ENCODE peak calls at places on chromosomes 3 and 15, in nine cellular contexts. I is GM10248, M is foreskin fibroblast, B is foreskin keratinocyte, Y is testis, S is right lobe of liver, C is HCT116, X is RWPE1, F is PC-3. Q is an unnamed sample.

GRCh38 chr15:80419546-80419945 is 15.4 kb downstream of the ARNT2 start:
- DNase-seq in Y (no peak), X (no peak), B (no peak), F (peak), C (no peak), S (no peak), M (no peak), I (no peak), Q (no peak)

GRCh38 chr15:33007295-33007855 is 187.1 kb downstream of the FMN1 start:
- DNase-seq in M (peak), I (no peak), X (peak), F (peak), C (peak), S (no peak), B (no peak), Y (no peak), Q (peak)

GRCh38 chr15:72006382-72006781 is 111.6 kb downstream of the MYO9A start:
- DNase-seq in Y (no peak), I (no peak), X (no peak), M (no peak), C (no peak), S (no peak), B (no peak), F (no peak), Q (no peak)

GRCh38 chr15:56719774-56720555 is 13.3 kb downstream of the ZNF280D start:
- DNase-seq in Y (no peak), M (peak), X (no peak), S (no peak), F (no peak), B (no peak), I (no peak), C (no peak), Q (no peak)

GRCh38 chr15:30903497-30904187 is at the start of gene FAN1:
- DNase-seq in F (peak), X (peak), C (peak), Y (peak), M (peak), B (peak), S (peak), I (peak), Q (peak)

GRCh38 chr3:101849714-101850326 is 506 bp downstream of the NFKBIZ start:
- DNase-seq in X (no peak), C (no peak), I (no peak), F (peak), S (peak), B (no peak), M (peak), Y (peak), Q (peak)

GRCh38 chr3:189276481-189277190 is 104.9 kb downstream of the TPRG1 start:
- DNase-seq in F (peak), X (peak), B (peak), M (peak), I (no peak), Y (peak), C (no peak), S (no peak), Q (no peak)

GRCh38 chr3:127467386-127467785 is 123.1 kb downstream of the TPRA1 start:
- DNase-seq in B (no peak), S (no peak), X (no peak), Y (no peak), F (no peak), M (no peak), I (no peak), C (no peak), Q (peak)

GRCh38 chr3:143526016-143526540 is 322.2 kb downstream of the SLC9A9 start:
- DNase-seq in C (no peak), B (no peak), S (no peak), Y (no peak), F (no peak), X (no peak), I (no peak), M (peak), Q (no peak)

GRCh38 chr3:10357592-10358308 is 36.8 kb upstream of the SEC13 start:
- DNase-seq in S (no peak), Y (no peak), M (peak), I (no peak), B (no peak), F (peak), C (no peak), X (peak), Q (no peak)

GRCh38 chr3:21226086-21226485 is 524.9 kb downstream of the ZNF385D start:
- DNase-seq in C (no peak), X (no peak), B (no peak), M (no peak), F (no peak), S (no peak), I (no peak), Y (peak), Q (no peak)

GRCh38 chr3:14124223-14124614 is 451 bp downstream of the CHCHD4 start:
- DNase-seq in S (peak), M (peak), F (peak), Y (peak), C (no peak), I (peak), B (no peak), X (peak), Q (peak)

GRCh38 chr3:123312331-123313265 is 110.9 kb downstream of the SEC22A start:
- DNase-seq in M (no peak), X (no peak), F (no peak), Y (no peak), B (no peak), S (peak), C (no peak), I (no peak), Q (no peak)

GRCh38 chr3:138338816-138339215 is 9.2 kb upstream of the NME9 start:
- DNase-seq in X (no peak), I (no peak), M (peak), S (no peak), Y (peak), F (no peak), C (no peak), B (no peak), Q (no peak)

GRCh38 chr15:30043211-30043655 is 39.5 kb upstream of the GOLGA8J start:
- DNase-seq in M (peak), X (peak), F (peak), Y (no peak), S (no peak), B (no peak), I (no peak), C (no peak), Q (no peak)

GRCh38 chr15:94367726-94368535 is 136.6 kb downstream of the MCTP2 start:
- DNase-seq in X (no peak), M (no peak), Y (no peak), I (no peak), B (no peak), F (no peak), S (no peak), C (no peak), Q (no peak)

GRCh38 chr3:177431525-177432255 is 234.4 kb upstream of the TBL1XR1 start:
- DNase-seq in S (no peak), F (no peak), I (no peak), B (no peak), C (no peak), M (peak), X (no peak), Y (no peak), Q (no peak)

GRCh38 chr3:72335458-72336050 is 512.7 kb downstream of the SHQ1 start:
- DNase-seq in X (no peak), C (no peak), S (no peak), B (no peak), Y (no peak), F (no peak), I (no peak), M (peak), Q (no peak)

GRCh38 chr3:123791898-123792297 is 92.2 kb downstream of the MYLK start:
- DNase-seq in S (no peak), X (no peak), C (no peak), Y (no peak), F (no peak), M (peak), B (no peak), I (no peak), Q (no peak)

GRCh38 chr3:118772036-118773030 is 262.3 kb downstream of the IGSF11 start:
- DNase-seq in C (no peak), F (peak), M (no peak), Y (no peak), X (peak), S (no peak), B (no peak), I (peak), Q (peak)

GRCh38 chr3:76585794-76586392 is 454.0 kb upstream of the ROBO2 start:
- DNase-seq in M (peak), S (no peak), C (no peak), X (peak), I (peak), Y (no peak), F (peak), B (no peak), Q (no peak)

GRCh38 chr15:99307735-99308134 is 56.5 kb downstream of the LRRC28 start:
- DNase-seq in M (no peak), S (no peak), B (no peak), Y (no peak), F (no peak), I (no peak), X (no peak), C (no peak), Q (no peak)

GRCh38 chr15:26015516-26015915 is 152.4 kb upstream of the ATP10A start:
- DNase-seq in C (no peak), B (no peak), S (no peak), Y (no peak), F (no peak), I (no peak), X (no peak), M (no peak), Q (no peak)

GRCh38 chr3:162437480-162437879 is 940.9 kb downstream of the OTOL1 start:
- DNase-seq in C (no peak), B (no peak), Y (no peak), F (peak), S (no peak), M (no peak), I (no peak), X (no peak), Q (no peak)

GRCh38 chr3:23800731-23801130 is 5.0 kb upstream of the UBE2E1 start:
- DNase-seq in F (peak), Y (no peak), M (peak), I (no peak), B (no peak), C (peak), X (no peak), S (no peak), Q (no peak)

GRCh38 chr3:123883656-123884257 is 375 bp downstream of the MYLK start:
- DNase-seq in F (no peak), S (no peak), I (no peak), X (no peak), C (no peak), Y (no peak), B (no peak), M (peak), Q (peak)

GRCh38 chr15:20644026-20644425 is 102.4 kb upstream of the GOLGA6L6 start:
- DNase-seq in S (no peak), B (no peak), M (no peak), X (no peak), C (no peak), F (no peak), Y (no peak), I (no peak), Q (peak)

GRCh38 chr3:196055267-196055666 is 26.6 kb downstream of the TFRC start:
- DNase-seq in I (no peak), B (no peak), Y (no peak), S (no peak), C (no peak), M (no peak), X (no peak), F (no peak), Q (no peak)

GRCh38 chr15:57741089-57741488 is 34.6 kb downstream of the POLR2M start:
- DNase-seq in Y (no peak), S (no peak), F (no peak), B (no peak), X (no peak), I (no peak), M (no peak), C (no peak), Q (no peak)

GRCh38 chr15:80615361-80615736 is 79.8 kb upstream of the ABHD17C start:
- DNase-seq in C (no peak), S (no peak), M (no peak), X (no peak), B (no peak), F (no peak), I (no peak), Y (no peak), Q (no peak)

GRCh38 chr15:76012021-76012551 is at the start of gene NRG4:
- DNase-seq in F (peak), S (no peak), M (peak), B (peak), C (peak), I (peak), Y (no peak), X (peak), Q (no peak)

GRCh38 chr3:112459750-112460149 is 39.5 kb downstream of the BTLA start:
- DNase-seq in F (no peak), S (no peak), C (no peak), M (no peak), X (no peak), Y (no peak), I (no peak), B (no peak), Q (no peak)

GRCh38 chr15:101354891-101355623 is 60.0 kb upstream of the SNRPA1 start:
- DNase-seq in Y (no peak), C (no peak), F (no peak), S (no peak), B (no peak), M (no peak), X (no peak), I (no peak), Q (no peak)

GRCh38 chr15:93358171-93359036 is 269.4 kb upstream of the RGMA start:
- DNase-seq in S (no peak), F (no peak), M (no peak), I (no peak), B (no peak), Y (no peak), C (no peak), X (no peak), Q (no peak)

GRCh38 chr3:187325632-187326031 is 34.1 kb upstream of the MASP1 start:
- DNase-seq in I (no peak), F (no peak), B (no peak), S (no peak), M (no peak), X (no peak), Y (no peak), C (no peak), Q (no peak)

GRCh38 chr3:172056416-172056815 is 17.0 kb downstream of the FNDC3B start:
- DNase-seq in I (no peak), M (no peak), B (no peak), Y (no peak), F (no peak), X (no peak), C (no peak), S (no peak), Q (no peak)

DNA sequence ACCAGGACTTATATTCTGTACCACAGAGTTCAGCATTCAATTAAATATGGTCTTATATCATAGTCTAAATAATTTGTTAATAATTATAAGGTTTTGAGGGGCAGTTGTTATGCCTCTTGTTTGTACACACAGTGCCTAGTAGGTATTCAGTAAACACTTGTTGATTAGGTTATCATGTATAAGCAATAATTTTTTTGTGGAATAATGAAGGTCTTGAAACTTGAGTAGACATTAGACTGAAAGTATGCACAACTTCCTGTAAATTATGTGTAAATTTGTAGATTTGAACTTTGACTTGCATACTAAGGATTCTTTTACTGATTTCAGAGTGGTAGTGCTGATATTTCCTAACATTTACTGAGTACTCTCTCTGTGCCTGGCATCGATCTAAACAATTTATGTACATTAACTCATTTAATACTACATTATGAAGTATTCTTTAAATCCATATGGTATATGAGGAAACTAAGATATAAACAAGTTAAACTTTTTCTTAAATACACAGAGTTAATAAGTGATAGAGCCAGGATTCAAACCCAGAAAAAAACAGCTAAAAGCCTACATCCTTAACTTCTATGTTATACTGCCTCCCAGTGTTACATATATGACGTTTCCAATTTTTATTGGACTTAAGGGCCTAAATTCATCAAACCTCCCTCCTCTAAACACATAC is 65.1 kb downstream of the GLCE start:
- DNase-seq in F (peak), Y (no peak), X (peak), I (no peak), C (peak), B (no peak), S (no peak), M (peak), Q (no peak)
- TF ChIP-seq CTCF in F (peak), Y (no peak), X (peak), I (no peak), C (peak), B (peak), S (peak), M (peak), Q (peak)

DNA sequence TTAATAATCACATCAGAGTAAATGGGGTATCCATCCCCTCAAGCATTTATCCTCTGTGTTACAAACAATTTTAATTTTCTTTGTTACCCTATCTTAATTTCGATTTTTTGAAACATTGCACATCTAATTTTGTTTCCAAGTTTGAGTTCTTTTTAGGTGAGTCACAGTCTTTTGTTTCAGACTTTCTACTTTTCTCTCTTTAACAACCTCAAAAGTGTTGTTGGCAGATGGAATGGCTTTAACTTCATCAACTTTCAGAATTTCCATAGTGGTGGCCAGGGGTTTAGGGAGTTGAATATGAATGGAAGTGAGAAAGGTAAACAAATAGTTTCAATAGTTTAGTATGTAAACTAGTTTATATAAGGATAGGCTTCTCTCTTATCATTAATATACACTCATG is 223.0 kb upstream of the MLF1 start:
- DNase-seq in Y (no peak), M (peak), B (no peak), C (no peak), F (no peak), X (no peak), I (no peak), S (no peak), Q (no peak)
- TF ChIP-seq CTCF in Y (no peak), M (no peak), B (no peak), C (no peak), F (no peak), X (no peak), I (no peak), S (no peak), Q (no peak)

DNA sequence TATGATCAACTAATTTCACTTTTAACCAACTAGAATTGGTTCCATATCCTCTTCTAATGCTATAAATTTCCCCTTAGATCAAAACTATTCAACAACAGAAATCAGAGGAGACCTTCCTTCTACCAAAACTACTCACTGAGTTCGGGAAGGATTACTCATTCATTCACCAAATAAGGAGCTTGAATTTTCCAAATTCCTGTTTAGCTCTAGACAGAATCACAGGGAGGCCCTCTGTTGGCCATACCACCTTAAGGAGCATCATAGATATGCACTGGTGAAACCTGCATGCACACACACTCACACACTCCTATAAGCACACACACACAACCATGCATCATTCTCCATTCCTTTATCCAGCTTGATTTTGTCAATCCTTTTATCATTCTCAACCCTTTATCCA is 49.0 kb downstream of the SUCLG2 start:
- DNase-seq in S (no peak), I (no peak), B (peak), Y (no peak), X (peak), C (no peak), F (peak), M (peak), Q (no peak)
- TF ChIP-seq CTCF in S (no peak), I (no peak), B (peak), Y (no peak), X (no peak), C (no peak), F (peak), M (peak), Q (peak)

DNA sequence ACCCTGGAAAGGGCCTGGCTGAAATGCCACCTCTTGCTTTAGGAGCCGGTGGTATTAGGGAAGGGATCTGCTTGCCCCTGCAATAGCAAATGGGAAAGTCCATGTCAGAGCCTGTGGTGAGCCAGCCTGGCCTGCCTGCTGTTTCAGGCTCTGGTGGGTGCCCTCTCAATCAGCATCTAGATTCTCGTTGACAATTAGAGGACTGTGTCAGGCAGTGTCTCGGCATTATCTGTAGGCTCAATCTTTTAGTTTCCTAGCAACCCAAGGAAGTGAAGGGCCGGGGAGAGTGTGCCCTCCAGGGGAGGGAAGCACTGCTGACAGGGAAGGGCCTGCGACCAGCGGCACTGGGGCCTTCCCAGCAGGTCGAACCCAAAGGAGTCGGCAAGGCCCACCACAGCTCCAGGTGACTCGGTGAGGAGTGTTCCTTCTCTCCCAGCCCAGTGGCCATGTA is 42.1 kb downstream of the TLE3 start:
- DNase-seq in C (no peak), X (no peak), M (no peak), I (no peak), B (no peak), Y (peak), S (peak), F (no peak), Q (no peak)
- TF ChIP-seq CTCF in C (no peak), X (no peak), M (no peak), I (no peak), B (peak), Y (no peak), S (no peak), F (no peak), Q (peak)

DNA sequence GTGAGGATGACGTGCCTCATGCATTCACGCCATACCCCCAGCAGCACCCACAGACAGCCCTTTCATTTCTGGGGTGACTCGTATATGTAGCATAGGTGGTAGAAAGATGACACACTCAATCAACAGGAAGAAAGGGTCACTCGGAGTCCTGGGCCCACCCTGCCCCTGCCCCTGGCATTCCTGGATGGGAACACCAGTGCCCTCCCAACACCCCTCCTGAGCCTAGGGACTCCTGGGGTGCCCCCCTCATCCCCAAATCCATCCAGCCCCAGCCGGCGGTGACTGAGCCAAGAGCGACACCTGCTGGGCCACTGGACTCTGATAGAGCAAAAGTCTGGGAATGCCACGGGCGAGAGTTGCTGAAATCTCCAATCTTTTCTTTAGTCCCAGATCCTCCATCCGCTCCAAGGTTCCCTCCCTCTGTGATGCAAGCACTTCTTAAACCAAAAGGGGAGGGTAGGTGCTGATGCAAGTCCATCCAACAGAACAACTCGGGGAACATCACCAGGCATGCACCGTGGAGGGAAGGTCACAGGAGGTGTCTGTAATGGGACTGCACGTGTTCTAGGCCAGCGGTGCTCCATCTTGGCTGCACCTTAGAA is 31.1 kb downstream of the ACAN start:
- DNase-seq in B (no peak), I (no peak), C (peak), M (peak), S (no peak), F (peak), X (peak), Y (peak), Q (peak)
- TF ChIP-seq CTCF in B (peak), I (peak), C (peak), M (peak), S (peak), F (peak), X (peak), Y (peak), Q (peak)

Q was measured in endodermal cell.